ENCODE peak calls at places on chromosome 6, in nine cellular contexts. Q is GM06990, V is ovary, J is nephron progenitor cell, H is adrenal gland, R is endothelial cell of umbilical vein, M is RWPE1, U is WTC11, K is H1. F is an unnamed sample.
A peak's percentile ranks its signal among the peaks of the same experiment; 100 is the strongest.

GRCh38 chr6:132907915-132908314 is 93.5 kb downstream of the RPS12 start:
- DNase-seq in Q (no peak), V (no peak), J (no peak), H (no peak), R (no peak), M (peak; percentile 69), U (no peak), K (no peak), F (no peak)

GRCh38 chr6:95670011-95670463 is 92.7 kb downstream of the MANEA start:
- DNase-seq in Q (no peak), V (no peak), J (no peak), H (no peak), R (no peak), M (no peak), U (no peak), K (no peak), F (no peak)

GRCh38 chr6:80523531-80523970 is 417.1 kb downstream of the BCKDHB start:
- DNase-seq in Q (no peak), V (peak; percentile 27), J (peak; percentile 30), H (peak; percentile 53), R (peak; percentile 93), M (no peak), U (peak; percentile 79), K (peak; percentile 74), F (no peak)

GRCh38 chr6:158220786-158221442 is 52.8 kb downstream of the GTF2H5 start:
- DNase-seq in Q (peak; percentile 77), V (peak; percentile 84), J (peak; percentile 82), H (peak; percentile 92), R (peak; percentile 78), M (peak; percentile 74), U (peak; percentile 86), K (peak; percentile 90), F (peak; percentile 71)

GRCh38 chr6:32178547-32179440 is 589 bp downstream of the RNF5 start:
- DNase-seq in Q (no peak), V (no peak), J (no peak), H (no peak), R (peak; percentile 57), M (peak; percentile 17), U (no peak), K (no peak), F (no peak)

GRCh38 chr6:130517444-130517931 is 151.7 kb downstream of the TMEM200A start:
- DNase-seq in Q (peak; percentile 64), V (no peak), J (no peak), H (no peak), R (no peak), M (peak; percentile 38), U (no peak), K (no peak), F (no peak)

GRCh38 chr6:32196682-32197616 is 4.5 kb upstream of the GPSM3 start:
- DNase-seq in Q (no peak), V (peak; percentile 75), J (no peak), H (peak; percentile 74), R (peak; percentile 53), M (no peak), U (no peak), K (peak; percentile 58), F (no peak)

GRCh38 chr6:106886922-106887797 is 87.4 kb downstream of the CD24 start:
- DNase-seq in Q (no peak), V (no peak), J (no peak), H (no peak), R (no peak), M (no peak), U (no peak), K (no peak), F (no peak)

GRCh38 chr6:84618836-84619235 is 145.6 kb downstream of the TBX18 start:
- DNase-seq in Q (no peak), V (no peak), J (no peak), H (no peak), R (peak; percentile 53), M (no peak), U (peak; percentile 22), K (peak; percentile 46), F (no peak)

GRCh38 chr6:118993803-118994231 is 58.9 kb upstream of the MCM9 start:
- DNase-seq in Q (no peak), V (no peak), J (no peak), H (no peak), R (no peak), M (no peak), U (no peak), K (no peak), F (no peak)

GRCh38 chr6:143059616-143060353 is 904 bp upstream of the AIG1 start:
- DNase-seq in Q (no peak), V (no peak), J (no peak), H (no peak), R (peak; percentile 68), M (peak; percentile 87), U (no peak), K (no peak), F (no peak)

GRCh38 chr6:169165031-169165430 is 88.6 kb downstream of the THBS2 start:
- DNase-seq in Q (no peak), V (no peak), J (no peak), H (peak; percentile 23), R (no peak), M (no peak), U (no peak), K (no peak), F (no peak)

DNA sequence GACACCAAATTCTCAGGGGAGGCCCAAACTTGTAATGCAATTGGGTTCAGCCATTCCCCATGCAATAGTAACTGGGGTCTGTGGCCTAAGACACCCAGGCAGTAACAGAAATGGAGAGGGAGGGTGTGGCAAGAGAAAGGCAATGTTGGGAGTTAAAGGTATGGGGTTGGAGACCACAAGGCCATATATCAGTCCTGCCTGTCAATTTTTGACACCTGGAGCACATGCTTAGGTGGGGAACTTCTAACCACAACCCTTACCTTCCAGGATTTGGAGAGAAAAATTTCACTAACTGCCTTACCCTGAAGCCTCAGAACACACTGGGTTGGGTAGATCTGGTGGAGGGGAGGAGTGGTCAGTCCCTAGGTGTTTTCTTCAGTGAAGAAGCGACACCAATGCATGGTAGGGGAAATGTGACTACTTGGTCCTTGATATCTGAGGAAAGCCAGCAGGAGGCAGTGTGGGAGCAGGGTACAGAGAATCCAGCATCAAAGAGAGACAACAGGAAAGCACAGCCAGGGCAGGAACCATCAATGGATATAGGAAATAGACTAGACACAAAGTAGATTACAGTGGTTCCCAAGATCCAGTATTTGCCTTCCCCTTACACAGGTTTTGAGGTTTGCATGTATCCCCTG is 6.8 kb upstream of the USP49 start:
- DNase-seq in Q (no peak), V (no peak), J (no peak), H (peak; percentile 64), R (no peak), M (no peak), U (peak; percentile 46), K (peak; percentile 53), F (no peak)
- TF ChIP-seq CTCF in Q (peak; percentile 64), V (no peak), J (peak; percentile 11), H (peak; percentile 10), R (peak; percentile 19), M (no peak), U (no peak), K (peak; percentile 56), F (no peak)

GRCh38 chr6:26457407-26457795 is 354 bp upstream of the BTN2A1 start:
- DNase-seq in Q (peak; percentile 41), V (peak; percentile 49), J (peak; percentile 16), H (peak; percentile 64), R (no peak), M (no peak), U (peak; percentile 39), K (peak; percentile 59), F (no peak)

GRCh38 chr6:26459023-26459810 is 1.5 kb downstream of the BTN2A1 start:
- DNase-seq in Q (no peak), V (no peak), J (no peak), H (no peak), R (no peak), M (no peak), U (no peak), K (no peak), F (no peak)

GRCh38 chr6:26455357-26455970 is 2.3 kb upstream of the BTN2A1 start:
- DNase-seq in Q (no peak), V (no peak), J (no peak), H (no peak), R (no peak), M (no peak), U (no peak), K (no peak), F (no peak)

GRCh38 chr6:26454641-26455040 is 3.1 kb upstream of the BTN2A1 start:
- DNase-seq in Q (no peak), V (no peak), J (no peak), H (no peak), R (no peak), M (no peak), U (no peak), K (no peak), F (no peak)

DNA sequence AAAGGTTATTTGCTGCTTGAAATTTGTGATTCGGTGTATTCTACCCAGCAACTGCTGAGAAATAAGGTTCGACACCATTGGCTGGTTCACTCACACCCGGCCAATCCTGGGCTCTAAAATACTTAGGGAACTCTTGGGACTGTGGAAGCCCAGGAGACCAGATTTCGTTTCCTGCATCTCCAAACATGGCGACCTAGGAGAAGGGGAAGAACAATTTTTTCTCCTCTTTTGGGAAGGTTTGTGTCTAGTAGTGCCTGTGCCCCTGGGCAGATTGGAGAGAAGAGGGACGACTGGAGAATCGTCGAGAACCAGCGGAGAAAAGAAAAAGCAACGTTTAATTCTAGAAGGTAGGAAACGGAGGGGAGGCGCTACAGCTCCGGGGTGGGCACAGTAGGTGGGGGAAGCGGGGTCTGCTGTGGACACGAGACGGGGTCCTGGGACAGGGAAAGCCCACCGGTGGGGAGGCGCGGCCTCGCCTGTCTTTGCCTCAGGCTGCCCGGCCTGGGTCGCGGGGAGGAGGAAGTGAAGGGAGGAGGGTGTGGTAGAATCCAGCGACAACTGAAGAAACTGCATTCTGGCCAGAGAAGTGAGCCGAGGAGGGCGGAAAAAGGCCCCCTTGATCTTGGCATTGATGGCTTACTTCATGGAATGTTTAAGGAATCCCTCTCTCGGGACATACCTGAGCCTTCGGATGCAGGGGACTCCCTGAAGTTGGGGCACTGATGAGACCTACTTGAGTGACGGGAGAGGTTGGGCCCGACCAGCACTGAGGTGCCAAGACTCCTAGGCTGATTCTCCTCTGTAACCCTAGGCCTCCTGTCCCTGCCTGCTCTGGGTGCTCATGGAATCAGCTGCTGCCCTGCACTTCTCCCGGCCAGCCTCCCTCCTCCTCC is at the start of gene BTN2A1:
- DNase-seq in Q (peak; percentile 36), V (peak; percentile 66), J (peak; percentile 64), H (peak; percentile 96), R (peak; percentile 97), M (peak; percentile 96), U (peak; percentile 70), K (peak; percentile 71), F (peak; percentile 48)
- TF ChIP-seq CTCF in Q (no peak), V (no peak), J (no peak), H (no peak), R (no peak), M (no peak), U (no peak), K (no peak), F (no peak)

DNA sequence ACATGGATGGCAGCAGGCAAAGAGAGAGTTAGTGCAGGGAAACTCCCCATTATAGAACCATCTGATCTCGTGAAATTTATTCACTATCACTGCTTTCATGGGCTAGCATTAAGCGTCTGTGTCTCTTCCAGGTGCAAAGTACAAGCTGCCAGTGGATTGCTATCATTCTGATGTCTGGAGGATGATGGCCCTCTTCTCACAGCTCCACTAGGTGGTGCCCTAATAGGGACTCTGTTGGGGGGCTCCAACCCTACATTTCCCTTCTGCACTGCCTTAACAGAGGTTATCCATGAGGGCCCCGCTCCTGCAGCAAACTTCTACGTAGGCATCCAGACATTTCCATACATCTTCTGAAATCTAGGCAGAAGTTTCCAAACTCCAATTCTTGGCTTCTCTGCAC is 347.8 kb upstream of the HS3ST5 start:
- DNase-seq in Q (no peak), V (no peak), J (no peak), H (no peak), R (no peak), M (no peak), U (peak; percentile 17), K (no peak), F (no peak)
- TF ChIP-seq CTCF in Q (peak; percentile 56), V (no peak), J (no peak), H (no peak), R (no peak), M (no peak), U (no peak), K (peak; percentile 47), F (no peak)

GRCh38 chr6:149190228-149190831 is 127.2 kb upstream of the TAB2 start:
- DNase-seq in Q (no peak), V (no peak), J (no peak), H (peak; percentile 67), R (peak; percentile 38), M (no peak), U (peak; percentile 80), K (peak; percentile 82), F (no peak)
- TF ChIP-seq CTCF in Q (peak; percentile 68), V (no peak), J (no peak), H (no peak), R (peak; percentile 13), M (no peak), U (peak; percentile 24), K (peak; percentile 74), F (peak; percentile 23)

F was measured in progenitor cell of endocrine pancreas.